ENCODE peak calls at places on chromosome 18, in five cellular contexts. One of them, this sample, is unnamed.

GRCh38 chr18:61308795-61309393 is 24.3 kb upstream of the CDH20 start:
- DNase-seq in fibroblast of the aortic adventitia: no peak
- DNase-seq in Caco-2: no peak
- DNase-seq in fibroblast of villous mesenchyme: no peak
- DNase-seq in BE2C: no peak
- DNase-seq in this sample: no peak

GRCh38 chr18:54801374-54801773 is 26.9 kb upstream of the RAB27B start:
- DNase-seq in Caco-2: no peak
- DNase-seq in fibroblast of villous mesenchyme: no peak
- DNase-seq in BE2C: no peak
- DNase-seq in fibroblast of the aortic adventitia: no peak
- DNase-seq in this sample: no peak

GRCh38 chr18:74353169-74353775 is 37.6 kb downstream of the C18orf63 start:
- DNase-seq in BE2C: peak; percentile 44
- DNase-seq in fibroblast of the aortic adventitia: peak; percentile 87
- DNase-seq in fibroblast of villous mesenchyme: peak; percentile 71
- DNase-seq in Caco-2: peak; percentile 39
- DNase-seq in this sample: peak; percentile 44

GRCh38 chr18:51907687-51908597 is 432.1 kb upstream of the DCC start:
- DNase-seq in Caco-2: no peak
- DNase-seq in fibroblast of the aortic adventitia: no peak
- DNase-seq in BE2C: no peak
- DNase-seq in fibroblast of villous mesenchyme: no peak
- DNase-seq in this sample: no peak

GRCh38 chr18:8996771-8997432 is 105.6 kb upstream of the NDUFV2 start:
- DNase-seq in BE2C: no peak
- DNase-seq in fibroblast of villous mesenchyme: peak; percentile 48
- DNase-seq in Caco-2: no peak
- DNase-seq in fibroblast of the aortic adventitia: peak; percentile 67
- DNase-seq in this sample: no peak

GRCh38 chr18:46623541-46623940 is 33.5 kb downstream of the LOXHD1 start:
- DNase-seq in Caco-2: no peak
- DNase-seq in fibroblast of villous mesenchyme: no peak
- DNase-seq in fibroblast of the aortic adventitia: no peak
- DNase-seq in BE2C: peak; percentile 14
- DNase-seq in this sample: no peak

GRCh38 chr18:32271649-32272324 is 81.9 kb downstream of the MEP1B start:
- DNase-seq in Caco-2: no peak
- DNase-seq in fibroblast of the aortic adventitia: peak; percentile 72
- DNase-seq in fibroblast of villous mesenchyme: peak; percentile 43
- DNase-seq in BE2C: peak; percentile 14
- DNase-seq in this sample: peak; percentile 23

GRCh38 chr18:13629841-13630747 is 96.3 kb downstream of the FAM210A start:
- DNase-seq in fibroblast of the aortic adventitia: peak; percentile 61
- DNase-seq in Caco-2: peak; percentile 62
- DNase-seq in BE2C: peak; percentile 59
- DNase-seq in fibroblast of villous mesenchyme: peak; percentile 53
- DNase-seq in this sample: no peak

GRCh38 chr18:41992066-41992465 is 37.0 kb downstream of the PIK3C3 start:
- DNase-seq in Caco-2: no peak
- DNase-seq in fibroblast of villous mesenchyme: no peak
- DNase-seq in BE2C: no peak
- DNase-seq in fibroblast of the aortic adventitia: no peak
- DNase-seq in this sample: no peak

GRCh38 chr18:10023853-10024638 is 110.2 kb downstream of the VAPA start:
- DNase-seq in fibroblast of the aortic adventitia: no peak
- DNase-seq in BE2C: no peak
- DNase-seq in fibroblast of villous mesenchyme: no peak
- DNase-seq in Caco-2: peak; percentile 11
- DNase-seq in this sample: no peak
- H3K4me3 ChIP-seq in fibroblast of the aortic adventitia: no peak overlapping the region
- H3K4me3 ChIP-seq in BE2C: no peak overlapping the region
- H3K4me3 ChIP-seq in fibroblast of villous mesenchyme: no peak overlapping the region
- H3K4me3 ChIP-seq in Caco-2: no peak overlapping the region
- H3K4me3 ChIP-seq in this sample: no peak overlapping the region

GRCh38 chr18:45355944-45356520 is 259.2 kb upstream of the SLC14A2 start:
- DNase-seq in fibroblast of villous mesenchyme: no peak
- DNase-seq in Caco-2: no peak
- DNase-seq in fibroblast of the aortic adventitia: no peak
- DNase-seq in BE2C: no peak
- DNase-seq in this sample: no peak
- TF ChIP-seq CTCF in fibroblast of villous mesenchyme: no peak
- TF ChIP-seq CTCF in Caco-2: no peak
- TF ChIP-seq CTCF in fibroblast of the aortic adventitia: no peak
- TF ChIP-seq CTCF in BE2C: no peak
- TF ChIP-seq CTCF in this sample: no peak

GRCh38 chr18:48834421-48835011 is 116.2 kb downstream of the SMAD7 start:
- DNase-seq in fibroblast of villous mesenchyme: peak; percentile 94
- DNase-seq in fibroblast of the aortic adventitia: peak; percentile 86
- DNase-seq in BE2C: peak; percentile 40
- DNase-seq in Caco-2: no peak
- DNase-seq in this sample: no peak
- H3K4me3 ChIP-seq in fibroblast of villous mesenchyme: peak overlapping the region; percentile 21
- H3K4me3 ChIP-seq in fibroblast of the aortic adventitia: no peak overlapping the region
- H3K4me3 ChIP-seq in BE2C: no peak overlapping the region
- H3K4me3 ChIP-seq in Caco-2: no peak overlapping the region
- H3K4me3 ChIP-seq in this sample: no peak overlapping the region

GRCh38 chr18:58992301-58993231 is 127.9 kb downstream of the ZNF532 start:
- DNase-seq in BE2C: no peak
- DNase-seq in Caco-2: no peak
- DNase-seq in fibroblast of the aortic adventitia: no peak
- DNase-seq in fibroblast of villous mesenchyme: no peak
- DNase-seq in this sample: no peak
- TF ChIP-seq CTCF in BE2C: no peak
- TF ChIP-seq CTCF in Caco-2: no peak
- TF ChIP-seq CTCF in fibroblast of the aortic adventitia: no peak
- TF ChIP-seq CTCF in fibroblast of villous mesenchyme: no peak
- TF ChIP-seq CTCF in this sample: no peak

GRCh38 chr18:50558157-50558556 is 1.7 kb upstream of the MAPK4 start:
- DNase-seq in BE2C: no peak
- DNase-seq in fibroblast of the aortic adventitia: no peak
- DNase-seq in Caco-2: no peak
- DNase-seq in fibroblast of villous mesenchyme: no peak
- DNase-seq in this sample: no peak

GRCh38 chr18:50559750-50560680 is at the start of gene MAPK4:
- DNase-seq in BE2C: no peak
- DNase-seq in fibroblast of villous mesenchyme: peak; percentile 11
- DNase-seq in fibroblast of the aortic adventitia: peak; percentile 4
- DNase-seq in Caco-2: no peak
- DNase-seq in this sample: no peak

GRCh38 chr18:50562686-50563085 is 2.8 kb downstream of the MAPK4 start:
- DNase-seq in fibroblast of the aortic adventitia: no peak
- DNase-seq in BE2C: no peak
- DNase-seq in Caco-2: no peak
- DNase-seq in fibroblast of villous mesenchyme: no peak
- DNase-seq in this sample: peak; percentile 41

GRCh38 chr18:50560681-50561629 is 1.1 kb downstream of the MAPK4 start:
- DNase-seq in fibroblast of the aortic adventitia: no peak
- DNase-seq in Caco-2: no peak
- DNase-seq in BE2C: no peak
- DNase-seq in fibroblast of villous mesenchyme: no peak
- DNase-seq in this sample: no peak

DNA sequence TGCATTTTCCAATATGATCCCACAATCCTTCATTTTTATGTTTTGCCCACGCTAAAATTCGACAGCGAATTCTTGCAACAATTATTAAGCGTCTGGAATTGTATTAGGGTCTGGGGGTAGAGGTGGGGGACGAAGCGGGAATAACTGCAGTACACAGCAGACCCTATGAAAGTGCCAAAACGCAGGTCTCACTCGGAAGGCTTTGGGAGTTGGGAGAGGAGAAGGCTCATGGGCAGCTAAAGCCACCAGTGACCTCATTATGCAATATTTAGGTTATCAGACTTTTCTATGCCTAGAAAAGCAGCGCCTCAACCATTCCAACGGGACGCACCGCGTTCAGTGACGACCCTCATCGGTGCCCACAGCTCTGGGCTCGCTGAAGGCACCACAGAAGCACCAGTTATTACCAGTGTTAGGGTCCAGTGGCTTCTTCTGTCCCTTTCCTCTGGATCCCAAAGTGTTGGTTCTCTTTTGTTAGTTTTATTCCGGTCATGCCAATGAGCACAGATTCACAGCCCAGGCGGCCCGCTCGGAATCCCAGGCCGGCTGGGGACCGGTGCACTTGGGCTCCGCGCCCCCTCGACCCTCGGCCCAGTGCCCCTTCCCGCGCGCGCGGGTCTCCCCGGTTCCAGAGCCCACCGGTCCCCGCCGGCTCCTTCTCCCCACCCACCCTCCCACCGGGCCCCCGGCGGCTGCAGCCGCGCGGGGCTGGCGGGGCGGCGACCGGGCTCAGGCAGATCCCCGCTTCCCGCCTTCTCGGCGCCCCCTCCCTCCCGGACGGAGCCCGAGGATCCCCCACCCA is 738 bp upstream of the MAPK4 start:
- DNase-seq in Caco-2: no peak
- DNase-seq in BE2C: no peak
- DNase-seq in fibroblast of the aortic adventitia: no peak
- DNase-seq in fibroblast of villous mesenchyme: no peak
- DNase-seq in this sample: no peak
- H3K4me3 ChIP-seq in Caco-2: peak overlapping the region; percentile 40
- H3K4me3 ChIP-seq in BE2C: no peak overlapping the region
- H3K4me3 ChIP-seq in fibroblast of the aortic adventitia: no peak overlapping the region
- H3K4me3 ChIP-seq in fibroblast of villous mesenchyme: no peak overlapping the region
- H3K4me3 ChIP-seq in this sample: peak overlapping the region; percentile 39

GRCh38 chr18:23906658-23907057 is 107.9 kb upstream of the TTC39C start:
- DNase-seq in BE2C: no peak
- DNase-seq in Caco-2: no peak
- DNase-seq in fibroblast of villous mesenchyme: no peak
- DNase-seq in fibroblast of the aortic adventitia: no peak
- DNase-seq in this sample: no peak
- TF ChIP-seq CTCF in BE2C: no peak
- TF ChIP-seq CTCF in Caco-2: no peak
- TF ChIP-seq CTCF in fibroblast of villous mesenchyme: no peak
- TF ChIP-seq CTCF in fibroblast of the aortic adventitia: no peak
- TF ChIP-seq CTCF in this sample: no peak

DNA sequence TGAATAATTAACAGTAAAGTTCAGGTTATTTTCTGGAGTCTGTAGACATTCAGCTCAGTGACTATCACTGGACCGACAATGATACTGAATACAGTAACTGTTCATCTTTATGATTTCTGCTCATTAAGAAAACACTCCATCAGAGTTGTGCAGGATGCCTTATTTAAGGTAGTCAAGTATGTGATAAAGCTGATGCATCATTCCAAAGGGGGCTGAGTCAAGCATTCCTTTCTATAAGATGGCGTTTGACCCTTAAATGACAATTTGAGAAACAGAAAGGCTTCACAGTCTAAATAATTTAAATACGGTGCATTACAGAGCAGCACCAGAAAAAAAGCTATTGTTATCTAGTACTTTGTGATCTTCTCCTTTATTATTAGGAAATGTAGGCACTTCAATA is 131.1 kb downstream of the CDH2 start:
- DNase-seq in BE2C: no peak
- DNase-seq in Caco-2: no peak
- DNase-seq in fibroblast of the aortic adventitia: no peak
- DNase-seq in fibroblast of villous mesenchyme: no peak
- DNase-seq in this sample: no peak
- H3K4me3 ChIP-seq in BE2C: no peak overlapping the region
- H3K4me3 ChIP-seq in Caco-2: no peak overlapping the region
- H3K4me3 ChIP-seq in fibroblast of the aortic adventitia: no peak overlapping the region
- H3K4me3 ChIP-seq in fibroblast of villous mesenchyme: no peak overlapping the region
- H3K4me3 ChIP-seq in this sample: no peak overlapping the region